ENCODE peak calls at places on chromosome 11, in six cellular contexts. Z, A, P, V, I and C are unnamed samples.

GRCh38 chr11:43505171-43505570 is 146.5 kb downstream of the TTC17 start:
- DNase-seq in A (no peak), P (no peak), I (no peak), Z (no peak), V (no peak), C (no peak)

GRCh38 chr11:134385774-134386565 is 26.1 kb downstream of the B3GAT1 start:
- DNase-seq in P (no peak), V (no peak), Z (no peak), A (no peak), I (no peak), C (no peak)

GRCh38 chr11:126857860-126858808 is 142.4 kb downstream of the KIRREL3 start:
- DNase-seq in I (peak), V (no peak), P (no peak), A (no peak), Z (no peak), C (no peak)

GRCh38 chr11:92306966-92307504 is 82.4 kb downstream of the FAT3 start:
- DNase-seq in A (no peak), V (no peak), P (no peak), Z (no peak), I (no peak), C (no peak)

GRCh38 chr11:134519390-134519750 is 107.3 kb upstream of the B3GAT1 start:
- DNase-seq in V (no peak), A (peak), P (no peak), Z (no peak), I (no peak), C (no peak)

GRCh38 chr11:43419460-43419859 is 60.7 kb downstream of the TTC17 start:
- DNase-seq in Z (no peak), A (no peak), V (no peak), P (no peak), I (peak), C (peak)

GRCh38 chr11:111472228-111472627 is 40.0 kb downstream of the BTG4 start:
- DNase-seq in A (no peak), Z (no peak), I (no peak), P (no peak), V (no peak), C (no peak)

GRCh38 chr11:126440792-126441514 is 85.5 kb downstream of the ST3GAL4 start:
- DNase-seq in P (peak), A (peak), I (peak), Z (no peak), V (peak), C (peak)

GRCh38 chr11:123194308-123195181 is 503 bp downstream of the CLMP start:
- DNase-seq in Z (no peak), V (no peak), I (no peak), A (no peak), P (peak), C (peak)

GRCh38 chr11:125105921-125106320 is 5.5 kb downstream of the TMEM218 start:
- DNase-seq in Z (no peak), A (no peak), V (no peak), P (no peak), I (no peak), C (no peak)

GRCh38 chr11:8242480-8243280 is 21.0 kb downstream of the LMO1 start:
- DNase-seq in Z (no peak), A (no peak), V (no peak), P (no peak), I (no peak), C (no peak)

GRCh38 chr11:128502736-128503135 is 84.6 kb downstream of the ETS1 start:
- DNase-seq in V (no peak), A (no peak), P (no peak), Z (no peak), I (no peak), C (no peak)

GRCh38 chr11:94171693-94172440 is 43.2 kb downstream of the PANX1 start:
- DNase-seq in Z (no peak), I (peak), V (no peak), P (no peak), A (no peak), C (peak)

GRCh38 chr11:69344570-69345145 is 50.7 kb downstream of the MYEOV start:
- DNase-seq in Z (no peak), I (no peak), P (no peak), V (no peak), A (no peak), C (no peak)

GRCh38 chr11:122685041-122685440 is 29.5 kb downstream of the UBASH3B start:
- DNase-seq in P (no peak), I (no peak), A (no peak), Z (no peak), V (no peak), C (no peak)

GRCh38 chr11:45745065-45745811 is 59.7 kb upstream of the SLC35C1 start:
- DNase-seq in V (peak), Z (no peak), A (peak), P (peak), I (peak), C (no peak)

GRCh38 chr11:120337896-120338840 is 2.0 kb downstream of the ARHGEF12 start:
- DNase-seq in A (no peak), V (no peak), Z (no peak), I (no peak), P (no peak), C (no peak)

GRCh38 chr11:84673753-84674152 is 953.4 kb downstream of the DLG2 start:
- DNase-seq in I (no peak), P (no peak), Z (no peak), A (no peak), V (no peak), C (no peak)

DNA sequence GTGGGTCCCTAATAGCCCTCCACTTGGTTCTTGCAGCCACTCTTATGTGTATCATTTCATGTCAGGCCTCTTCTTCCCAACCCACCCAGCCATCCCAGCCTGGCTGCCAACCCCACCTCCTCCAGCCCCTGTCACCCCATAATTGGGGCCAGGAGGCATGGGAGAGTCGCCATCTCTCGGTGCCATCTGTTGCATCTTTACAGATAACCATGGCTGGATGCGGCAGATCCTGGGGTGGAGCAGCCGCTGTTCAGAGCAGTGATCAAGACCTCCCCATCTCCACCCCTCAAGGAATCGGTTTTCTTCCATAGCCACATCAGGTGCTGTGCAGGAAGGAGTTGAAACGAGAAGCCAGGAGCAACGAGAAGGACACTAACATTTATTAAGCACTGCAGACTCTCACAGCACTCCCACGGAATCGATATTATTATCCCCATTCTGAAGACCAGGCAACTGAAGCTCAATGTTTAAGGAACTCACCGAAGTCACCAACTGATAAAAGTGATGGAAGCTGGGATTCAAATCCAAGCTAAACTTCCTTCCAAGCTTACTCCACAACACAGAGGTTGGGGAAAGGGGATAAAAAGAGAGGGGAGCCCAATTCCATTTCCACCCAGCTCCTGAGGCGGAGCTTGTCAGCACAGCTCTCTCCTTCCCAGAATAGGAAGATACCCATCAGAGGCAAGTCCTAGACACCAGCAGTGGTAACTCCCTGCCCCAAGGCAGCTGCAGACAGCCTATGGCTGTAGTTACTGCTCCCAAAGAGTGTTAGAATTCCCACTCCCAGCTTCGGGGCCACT is 2.7 kb downstream of the SLC43A1 start:
- DNase-seq in P (no peak), I (no peak), V (no peak), Z (no peak), A (no peak), C (no peak)
- TF ChIP-seq POLR2A in P (no peak), I (no peak), V (no peak), Z (no peak), A (no peak), C (no peak)

GRCh38 chr11:64372802-64373597 is 14.0 kb downstream of the RPS6KA4 start:
- DNase-seq in Z (no peak), I (peak), V (no peak), P (peak), A (no peak), C (peak)
- TF ChIP-seq POLR2A in Z (no peak), I (no peak), V (no peak), P (no peak), A (no peak), C (no peak)

GRCh38 chr11:2892215-2893020 is 6.8 kb upstream of the CDKN1C start:
- DNase-seq in Z (no peak), A (peak), I (no peak), P (peak), V (peak), C (peak)
- TF ChIP-seq POLR2A in Z (no peak), A (no peak), I (no peak), P (no peak), V (no peak), C (peak)

GRCh38 chr11:102408339-102408738 is 44.2 kb downstream of the TMEM123 start:
- DNase-seq in A (no peak), P (no peak), V (no peak), I (no peak), Z (no peak), C (no peak)
- TF ChIP-seq POLR2A in A (no peak), P (no peak), V (no peak), I (no peak), Z (no peak), C (no peak)

GRCh38 chr11:64241430-64242153 is 697 bp downstream of the FKBP2 start:
- DNase-seq in P (peak), I (peak), Z (peak), V (peak), A (peak), C (peak)
- TF ChIP-seq POLR2A in P (peak), I (peak), Z (no peak), V (peak), A (no peak), C (peak)

DNA sequence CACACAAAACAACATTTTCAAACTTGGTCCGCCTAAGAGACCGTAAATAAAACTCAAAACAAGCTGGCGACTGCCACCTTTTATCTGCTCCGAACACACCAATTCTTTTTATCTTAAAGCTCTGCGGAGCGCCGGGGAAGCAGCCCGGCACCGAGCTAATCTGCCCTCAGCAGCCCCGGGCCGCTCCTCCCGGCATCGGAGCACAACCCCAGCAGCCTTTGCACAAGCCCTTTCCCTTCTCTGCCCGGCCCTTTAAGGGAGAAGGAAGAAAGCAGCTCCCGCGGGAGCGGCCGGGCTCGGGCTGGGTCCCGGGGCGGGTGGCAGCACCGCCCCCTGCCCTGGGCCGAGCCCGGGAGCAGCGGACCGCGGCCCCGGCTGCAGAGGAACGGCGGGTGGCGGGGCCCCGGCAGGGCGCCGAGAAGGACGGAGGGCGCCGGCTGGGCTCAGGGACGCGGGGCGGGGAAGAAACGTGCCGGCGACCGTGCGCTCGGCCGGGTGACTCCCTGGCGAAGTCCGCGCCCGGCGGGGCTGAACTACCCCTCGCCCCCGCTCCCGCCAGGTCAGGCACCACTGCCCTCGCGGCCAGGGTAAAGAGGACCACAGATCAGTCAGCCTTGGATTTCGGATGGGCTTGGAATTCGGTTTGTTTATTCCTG is 133.5 kb upstream of the C11orf58 start:
- DNase-seq in P (peak), V (peak), I (peak), Z (no peak), A (peak), C (peak)
- TF ChIP-seq POLR2A in P (no peak), V (no peak), I (peak), Z (no peak), A (no peak), C (no peak)

DNA sequence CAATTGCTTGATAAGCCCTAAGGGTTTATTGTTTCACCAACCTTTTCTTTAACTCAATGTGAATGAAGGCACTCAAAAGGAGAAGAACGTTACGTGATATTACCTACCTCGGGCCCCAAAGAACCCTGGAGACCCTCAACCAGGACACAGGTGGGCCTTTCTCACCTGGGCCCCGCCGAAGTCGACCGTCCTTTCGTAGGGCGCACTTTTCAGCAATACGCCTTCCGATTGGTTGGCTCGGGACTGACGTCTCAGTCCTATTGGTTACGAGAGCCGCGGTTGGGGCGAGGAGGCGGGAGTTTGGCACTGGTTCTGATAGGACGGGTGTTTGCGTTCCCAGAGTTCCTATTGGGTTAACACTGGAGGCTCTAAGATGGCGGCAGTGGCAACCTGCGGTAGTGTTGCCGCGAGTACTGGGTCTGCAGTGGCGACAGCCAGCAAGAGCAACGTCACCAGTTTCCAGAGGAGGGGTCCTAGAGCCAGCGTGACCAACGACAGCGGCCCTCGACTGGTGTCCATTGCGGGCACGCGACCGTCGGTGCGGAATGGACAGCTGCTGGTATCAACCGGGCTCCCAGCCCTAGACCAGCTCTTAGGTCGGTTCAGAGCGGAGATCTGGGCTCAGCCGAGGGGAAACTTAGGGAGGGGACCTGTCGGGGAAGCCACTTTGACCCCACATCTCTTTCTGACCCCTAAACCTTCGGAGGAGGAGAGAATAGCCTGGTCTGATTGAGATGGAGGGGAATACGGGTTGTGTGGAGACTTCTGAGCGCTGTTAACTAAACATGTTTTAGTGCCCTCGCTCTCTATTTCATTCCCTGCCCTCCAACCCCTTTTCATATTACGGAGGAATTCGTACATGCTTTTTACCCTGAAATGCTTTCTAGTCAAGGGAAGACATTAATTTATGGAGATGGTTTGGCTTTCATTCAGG is at the start of the genes ELP4 and IMMP1L:
- DNase-seq in I (peak), P (peak), V (peak), Z (peak), A (peak), C (peak)
- TF ChIP-seq POLR2A in I (peak), P (no peak), V (peak), Z (no peak), A (no peak), C (peak)

GRCh38 chr11:65505434-65506315 is 6.8 kb downstream of the MALAT1 start:
- DNase-seq in A (no peak), P (peak), V (no peak), I (no peak), Z (no peak), C (peak)
- TF ChIP-seq POLR2A in A (no peak), P (no peak), V (no peak), I (peak), Z (peak), C (no peak)